ENCODE peak calls at places on chromosomes 5 and 9, in four cellular contexts. N is K562, H is HepG2, R is GM12878. B is an unnamed sample.

GRCh38 chr5:141960449-141961323 is 2.7 kb upstream of the PCDH12 start:
- DNase-seq in N (peak; percentile 84), H (peak; percentile 79), R (peak; percentile 64), B (peak; percentile 92)

GRCh38 chr5:39671421-39672110 is 246.8 kb upstream of the DAB2 start:
- DNase-seq in N (no peak), H (no peak), R (no peak), B (no peak)

GRCh38 chr9:123954921-123955320 is 25.0 kb upstream of the DENND1A start:
- DNase-seq in N (no peak), H (no peak), R (no peak), B (no peak)

GRCh38 chr9:110984890-110985437 is 53.3 kb downstream of the LPAR1 start:
- DNase-seq in N (no peak), H (no peak), R (no peak), B (peak; percentile 33)

GRCh38 chr9:8558176-8558575 is 758.6 kb upstream of the DMAC1 start:
- DNase-seq in N (no peak), H (no peak), R (no peak), B (no peak)

GRCh38 chr9:133715295-133715865 is 22.8 kb downstream of the SARDH start:
- DNase-seq in N (no peak), H (no peak), R (no peak), B (no peak)

GRCh38 chr5:1516615-1517601 is 6.9 kb downstream of the LPCAT1 start:
- DNase-seq in N (no peak), H (peak; percentile 16), R (no peak), B (no peak)

GRCh38 chr5:16932401-16932800 is 3.7 kb downstream of the MYO10 start:
- DNase-seq in N (no peak), H (no peak), R (no peak), B (no peak)

GRCh38 chr5:40277161-40277906 is 402.4 kb upstream of the PTGER4 start:
- DNase-seq in N (no peak), H (no peak), R (peak; percentile 34), B (no peak)

GRCh38 chr9:20684035-20684864 is at the start of gene FOCAD:
- DNase-seq in N (peak; percentile 90), H (peak; percentile 89), R (peak; percentile 72), B (peak; percentile 98)

GRCh38 chr5:102090770-102091169 is 205.3 kb downstream of the SLCO4C1 start:
- DNase-seq in N (peak; percentile 9), H (peak; percentile 77), R (no peak), B (peak; percentile 64)

GRCh38 chr9:72271617-72272478 is 93.2 kb downstream of the ZFAND5 start:
- DNase-seq in N (peak; percentile 66), H (peak; percentile 46), R (no peak), B (peak; percentile 82)

GRCh38 chr9:119368681-119369581 is at the start of gene BRINP1:
- DNase-seq in N (no peak), H (no peak), R (no peak), B (peak; percentile 83)

GRCh38 chr9:130193531-130194405 is 21.6 kb downstream of the NCS1 start:
- DNase-seq in N (peak; percentile 40), H (no peak), R (no peak), B (peak; percentile 34)

GRCh38 chr5:73969195-73970059 is 343.4 kb downstream of the ARHGEF28 start:
- DNase-seq in N (no peak), H (no peak), R (no peak), B (no peak)

GRCh38 chr9:85859751-85860150 is 81.2 kb upstream of the NAA35 start:
- DNase-seq in N (no peak), H (no peak), R (no peak), B (no peak)

GRCh38 chr5:151651997-151652645 is 34.6 kb downstream of the SPARC start:
- DNase-seq in N (peak; percentile 61), H (peak; percentile 65), R (no peak), B (peak; percentile 93)

GRCh38 chr5:150650713-150651000 is 10.2 kb downstream of the SYNPO start:
- DNase-seq in N (no peak), H (no peak), R (no peak), B (no peak)

GRCh38 chr9:128275198-128276007 is at the start of gene GOLGA2:
- DNase-seq in N (peak; percentile 99), H (peak; percentile 56), R (no peak), B (peak; percentile 73)

GRCh38 chr9:108634669-108635462 is 220.9 kb downstream of the ACTL7B start:
- DNase-seq in N (no peak), H (no peak), R (no peak), B (no peak)

GRCh38 chr5:169100735-169101075 is 200.2 kb downstream of the SLIT3 start:
- DNase-seq in N (no peak), H (no peak), R (no peak), B (no peak)

GRCh38 chr5:2156358-2157059 is 273.8 kb upstream of the IRX4 start:
- DNase-seq in N (no peak), H (no peak), R (no peak), B (no peak)

GRCh38 chr9:122695696-122696095 is 20.8 kb downstream of the OR1L3 start:
- DNase-seq in N (no peak), H (no peak), R (no peak), B (no peak)

GRCh38 chr5:143033535-143034260 is 263.5 kb downstream of the ARHGAP26 start:
- DNase-seq in N (no peak), H (no peak), R (no peak), B (no peak)

GRCh38 chr9:35910613-35911488 is 1.6 kb downstream of the SPAAR start:
- DNase-seq in N (peak; percentile 31), H (peak; percentile 58), R (no peak), B (peak; percentile 65)

GRCh38 chr9:95383198-95383673 is 65.7 kb upstream of the FANCC start:
- DNase-seq in N (no peak), H (peak; percentile 25), R (no peak), B (no peak)

GRCh38 chr5:154002093-154002492 is 36.6 kb downstream of the FAM114A2 start:
- DNase-seq in N (no peak), H (no peak), R (no peak), B (peak; percentile 15)
- H2AFZ ChIP-seq in N (no peak overlapping the region), H (no peak overlapping the region), R (no peak overlapping the region), B (no peak overlapping the region)

GRCh38 chr9:88642333-88642732 is 107.4 kb downstream of the NXNL2 start:
- DNase-seq in N (no peak), H (no peak), R (no peak), B (no peak)
- TF ChIP-seq EZH2 in N (no peak), H (no peak), R (no peak), B (no peak)

GRCh38 chr9:97705354-97705950 is 8.3 kb upstream of the XPA start:
- DNase-seq in N (no peak), H (no peak), R (no peak), B (no peak)

GRCh38 chr9:97704327-97704677 is 7.2 kb upstream of the XPA start:
- DNase-seq in N (no peak), H (no peak), R (no peak), B (no peak)

GRCh38 chr9:97704851-97705250 is 7.7 kb upstream of the XPA start:
- DNase-seq in N (no peak), H (no peak), R (no peak), B (no peak)

GRCh38 chr9:97706246-97706645 is 9.1 kb upstream of the XPA start:
- DNase-seq in N (no peak), H (no peak), R (no peak), B (no peak)

DNA sequence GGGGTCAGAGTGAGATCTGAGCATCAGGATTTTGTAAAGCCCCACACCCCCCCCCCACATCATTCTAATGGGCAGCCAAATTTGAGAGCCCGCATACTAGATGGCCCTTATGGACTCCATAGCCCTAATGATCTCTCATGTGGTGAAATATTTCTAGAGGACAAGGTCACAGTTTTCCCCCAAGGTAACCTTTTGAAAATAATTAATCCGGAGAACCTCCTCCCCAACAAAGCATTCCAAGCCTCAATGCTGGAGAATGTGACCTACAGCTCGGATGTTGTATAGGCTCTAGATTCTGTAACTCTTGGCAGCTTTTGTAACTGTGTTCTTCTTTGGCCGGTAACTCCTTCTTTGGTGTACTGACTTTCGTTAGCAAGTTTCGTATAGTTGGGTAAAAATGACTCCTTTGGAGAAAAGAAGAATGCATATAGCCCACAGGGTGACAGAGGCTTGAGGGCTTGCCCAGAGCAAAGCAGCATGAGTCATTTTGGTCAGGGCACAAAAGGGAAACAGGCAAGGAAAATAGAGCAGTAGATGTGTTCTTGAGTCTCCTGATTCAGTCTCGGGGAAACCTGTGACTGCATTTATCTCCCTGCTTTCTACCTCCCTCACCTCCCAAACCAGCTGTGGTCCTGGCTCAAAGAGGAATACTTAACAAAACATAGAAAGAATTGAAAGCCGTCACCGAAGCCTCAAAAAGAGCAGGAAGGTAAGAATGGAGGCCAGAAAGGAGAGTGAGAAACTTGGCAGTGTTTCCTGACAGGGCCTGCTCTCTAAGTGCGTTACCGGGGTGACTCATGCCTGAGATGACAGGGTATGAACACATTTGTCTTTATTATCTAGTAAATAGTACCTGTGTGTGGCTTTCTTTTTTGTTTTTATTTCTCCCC is 6.5 kb upstream of the XPA start:
- DNase-seq in N (no peak), H (peak; percentile 74), R (peak; percentile 51), B (no peak)
- TF ChIP-seq JUNB in N (no peak), H (no peak), R (no peak), B (no peak)

GRCh38 chr5:10506535-10506934 is 57.3 kb upstream of the ANKRD33B start:
- DNase-seq in N (no peak), H (no peak), R (no peak), B (no peak)
- H2AFZ ChIP-seq in N (no peak overlapping the region), H (no peak overlapping the region), R (no peak overlapping the region), B (no peak overlapping the region)

DNA sequence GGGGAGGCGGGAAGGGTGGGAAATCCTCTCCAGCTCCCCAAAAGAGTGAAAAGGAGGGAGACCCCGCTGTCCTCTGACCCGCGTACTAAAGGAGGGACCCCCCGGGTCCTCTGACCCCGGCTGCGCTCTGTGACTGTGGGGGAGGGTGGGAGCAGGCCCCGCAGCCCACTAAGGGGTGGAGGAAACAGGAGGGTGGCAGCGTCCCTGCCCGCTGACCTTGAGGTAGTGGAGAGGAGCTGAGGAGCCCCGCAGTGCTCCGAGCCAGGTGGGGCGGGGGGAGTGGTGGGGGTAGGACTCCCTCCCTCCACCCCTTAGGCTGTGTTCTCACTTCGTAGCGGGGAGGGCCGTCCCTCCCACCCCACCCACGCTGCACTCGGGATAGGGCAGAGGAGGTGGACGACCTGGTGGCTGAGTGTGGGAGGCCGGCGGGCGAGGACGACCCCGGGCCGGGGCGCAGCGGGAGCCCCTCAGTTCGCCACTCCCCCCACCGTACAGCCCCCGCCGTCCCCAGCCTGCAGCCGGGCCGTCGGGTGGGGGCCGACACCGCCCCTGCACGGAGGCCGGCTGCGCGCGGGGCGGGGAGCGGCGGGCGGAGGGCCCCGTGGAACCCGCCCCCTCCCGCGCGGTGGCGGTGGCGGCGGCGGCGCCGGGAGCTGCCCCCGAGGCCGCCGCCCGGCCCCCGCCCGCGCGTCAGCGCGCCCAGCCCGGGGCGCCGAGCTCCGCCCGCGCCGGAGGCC is at the start of gene ADCY2:
- DNase-seq in N (no peak), H (no peak), R (no peak), B (peak; percentile 49)
- TF ChIP-seq EZH2 in N (no peak), H (no peak), R (no peak), B (no peak)

GRCh38 chr5:44605926-44606325 is 202.8 kb upstream of the MRPS30 start:
- DNase-seq in N (no peak), H (no peak), R (no peak), B (no peak)

GRCh38 chr5:44603496-44604272 is 205.1 kb upstream of the MRPS30 start:
- DNase-seq in N (no peak), H (no peak), R (no peak), B (peak; percentile 62)
- TF ChIP-seq JUNB in N (no peak), H (no peak), R (no peak), B (no peak)

DNA sequence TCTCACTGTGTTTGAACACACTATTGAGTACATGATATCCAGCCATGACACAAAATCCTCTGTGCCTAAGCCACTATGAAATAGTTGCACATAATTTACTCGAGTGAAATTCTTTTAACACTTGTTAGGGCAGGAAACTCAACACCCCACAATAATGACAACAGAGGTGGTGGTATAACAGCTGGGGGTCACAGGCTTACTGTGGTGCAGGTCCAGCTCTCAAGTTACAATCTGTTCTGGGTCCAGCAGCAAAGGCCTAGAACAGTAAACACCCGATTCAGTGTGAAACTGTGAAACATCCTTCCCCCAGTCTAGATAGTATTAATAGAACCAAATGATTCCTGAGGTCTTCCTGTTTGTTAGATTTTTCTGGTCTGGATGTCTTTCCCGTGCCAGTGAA is 102.9 kb upstream of the APC start:
- DNase-seq in N (no peak), H (no peak), R (no peak), B (no peak)
- H2AFZ ChIP-seq in N (peak overlapping the region; percentile 14), H (no peak overlapping the region), R (no peak overlapping the region), B (no peak overlapping the region)